ENCODE peak calls at places on chromosome 1, in eight cellular contexts. A, W, J, B, Q, C, I and Z are unnamed samples.

GRCh38 chr1:84936116-84936810 is 43.3 kb upstream of the LPAR3 start:
- DNase-seq in A (no peak), W (peak; percentile 57), J (no peak), B (peak; percentile 54), Q (no peak), C (peak; percentile 24), I (peak; percentile 50), Z (no peak)

GRCh38 chr1:154446292-154446691 is 41.1 kb downstream of the IL6R start:
- DNase-seq in A (no peak), W (peak; percentile 95), J (peak; percentile 50), B (no peak), Q (no peak), C (no peak), I (peak; percentile 86), Z (no peak)

GRCh38 chr1:182166750-182167149 is 105.2 kb upstream of the ZNF648 start:
- DNase-seq in A (no peak), W (no peak), J (no peak), B (no peak), Q (no peak), C (no peak), I (no peak), Z (no peak)

GRCh38 chr1:217048104-217048707 is 325.0 kb upstream of the ESRRG start:
- DNase-seq in A (no peak), W (no peak), J (no peak), B (no peak), Q (no peak), C (no peak), I (no peak), Z (no peak)

GRCh38 chr1:166235728-166236127 is 68.9 kb upstream of the FAM78B start:
- DNase-seq in A (no peak), W (no peak), J (no peak), B (no peak), Q (no peak), C (no peak), I (no peak), Z (no peak)

GRCh38 chr1:180247061-180247460 is 17.0 kb downstream of the LHX4 start:
- DNase-seq in A (no peak), W (no peak), J (no peak), B (no peak), Q (no peak), C (peak; percentile 74), I (no peak), Z (no peak)

GRCh38 chr1:62493656-62494055 is 56.8 kb downstream of the USP1 start:
- DNase-seq in A (no peak), W (peak; percentile 11), J (no peak), B (no peak), Q (no peak), C (no peak), I (no peak), Z (no peak)

GRCh38 chr1:232853994-232854532 is 48.8 kb downstream of the MAP10 start:
- DNase-seq in A (no peak), W (peak; percentile 98), J (no peak), B (no peak), Q (no peak), C (no peak), I (no peak), Z (no peak)

GRCh38 chr1:150429805-150430204 is 57.4 kb upstream of the TARS2 start:
- DNase-seq in A (no peak), W (no peak), J (no peak), B (no peak), Q (no peak), C (peak; percentile 23), I (no peak), Z (no peak)

GRCh38 chr1:225908773-225909172 is 15.3 kb downstream of the PYCR2 start:
- DNase-seq in A (no peak), W (no peak), J (no peak), B (no peak), Q (no peak), C (no peak), I (no peak), Z (no peak)

GRCh38 chr1:19969898-19970660 is 9.3 kb downstream of the PLA2G2A start:
- DNase-seq in A (no peak), W (no peak), J (no peak), B (no peak), Q (no peak), C (no peak), I (no peak), Z (no peak)

GRCh38 chr1:72623299-72623708 is 341.0 kb upstream of the NEGR1 start:
- DNase-seq in A (no peak), W (peak; percentile 46), J (no peak), B (no peak), Q (no peak), C (peak; percentile 15), I (peak; percentile 18), Z (no peak)

GRCh38 chr1:52913537-52913936 is 8.0 kb downstream of the ECHDC2 start:
- DNase-seq in A (no peak), W (no peak), J (no peak), B (no peak), Q (peak; percentile 69), C (no peak), I (no peak), Z (no peak)

GRCh38 chr1:156665539-156665938 is 11.7 kb downstream of the NES start:
- DNase-seq in A (no peak), W (no peak), J (peak; percentile 35), B (no peak), Q (no peak), C (no peak), I (no peak), Z (no peak)

GRCh38 chr1:29986986-29987385 is 736.4 kb downstream of the MATN1 start:
- DNase-seq in A (no peak), W (no peak), J (no peak), B (no peak), Q (no peak), C (no peak), I (no peak), Z (no peak)

DNA sequence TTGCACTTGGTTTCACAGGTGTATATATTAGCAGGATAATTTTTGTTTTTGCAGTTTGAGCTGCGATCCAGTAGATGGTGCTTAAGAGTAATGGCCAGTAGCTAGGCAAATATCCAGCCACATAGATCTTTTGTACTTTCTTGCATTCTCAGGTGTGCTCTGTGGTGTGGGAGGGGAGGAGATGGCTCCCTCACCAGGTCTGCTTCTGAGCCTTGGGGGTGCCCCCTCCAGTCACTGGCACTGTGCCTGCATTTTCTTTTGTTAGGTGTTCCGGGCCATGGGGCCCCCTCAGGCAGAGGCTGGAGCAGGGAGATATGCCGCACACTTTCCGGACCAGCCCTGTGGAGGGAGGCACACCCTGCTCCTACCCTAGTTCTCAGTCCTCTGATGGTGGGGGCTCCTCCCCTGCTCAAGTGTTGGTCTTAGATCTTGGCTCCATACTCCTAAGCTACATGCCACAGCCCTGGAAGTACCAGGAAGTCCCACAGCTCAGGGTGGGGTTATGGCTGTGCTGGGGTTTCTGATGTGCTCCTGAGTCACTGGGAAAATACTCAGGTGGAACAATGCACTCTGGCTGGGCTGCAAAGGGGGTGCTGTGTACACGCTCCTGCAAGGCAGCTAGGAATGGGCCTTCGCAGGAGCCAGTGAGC is 197.6 kb upstream of the DMRTA2 start:
- DNase-seq in A (no peak), W (peak; percentile 56), J (peak; percentile 62), B (peak; percentile 22), Q (no peak), C (no peak), I (no peak), Z (no peak)
- TF ChIP-seq CTCF in A (peak; percentile 52), W (peak; percentile 67), J (peak; percentile 24), B (no peak), Q (peak; percentile 46), C (no peak), I (peak; percentile 65), Z (peak; percentile 68)

DNA sequence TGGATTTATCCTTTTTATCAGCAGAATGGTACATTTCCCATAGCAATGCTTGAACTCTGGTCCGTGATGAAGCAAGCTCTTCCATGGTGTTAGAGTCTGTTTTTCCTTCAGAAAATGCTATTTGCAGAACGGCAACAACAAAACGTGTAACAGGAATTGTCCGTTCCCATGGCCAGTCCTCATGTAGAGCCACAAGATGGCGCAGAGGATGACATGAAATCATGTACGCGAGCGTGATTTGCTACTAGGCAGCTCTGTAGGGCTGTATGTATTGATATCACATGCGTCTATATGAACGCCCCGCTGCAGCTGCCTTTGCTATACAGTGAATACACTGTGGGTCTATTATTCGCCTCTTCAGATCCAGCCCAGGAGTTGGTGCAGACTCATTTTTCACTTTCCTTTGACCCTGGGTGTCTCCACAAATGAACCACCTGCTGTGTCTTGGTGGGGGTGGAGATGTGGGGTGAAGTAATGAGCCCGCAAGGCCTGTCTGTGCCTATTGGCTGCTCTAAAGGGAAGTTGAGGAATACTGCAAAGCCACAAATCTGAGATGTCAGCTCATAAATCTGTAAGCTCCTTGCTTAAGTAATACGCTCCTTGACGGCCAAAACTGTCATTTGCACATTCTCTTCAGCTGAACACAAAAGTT is 361.5 kb downstream of the KIF26B start:
- DNase-seq in A (no peak), W (peak; percentile 26), J (no peak), B (no peak), Q (no peak), C (peak; percentile 23), I (no peak), Z (no peak)
- TF ChIP-seq CTCF in A (peak; percentile 29), W (peak; percentile 74), J (no peak), B (no peak), Q (no peak), C (peak; percentile 63), I (peak; percentile 22), Z (peak; percentile 65)

GRCh38 chr1:115183158-115183557 is 93.9 kb upstream of the TSPAN2 start:
- DNase-seq in A (no peak), W (no peak), J (no peak), B (no peak), Q (no peak), C (no peak), I (no peak), Z (no peak)
- TF ChIP-seq CTCF in A (no peak), W (no peak), J (no peak), B (no peak), Q (no peak), C (no peak), I (no peak), Z (no peak)

GRCh38 chr1:227466039-227466645 is 97.2 kb upstream of the ZNF678 start:
- DNase-seq in A (no peak), W (no peak), J (no peak), B (no peak), Q (no peak), C (no peak), I (no peak), Z (no peak)

GRCh38 chr1:227459977-227460376 is 103.4 kb upstream of the ZNF678 start:
- DNase-seq in A (no peak), W (no peak), J (no peak), B (no peak), Q (no peak), C (no peak), I (no peak), Z (no peak)

GRCh38 chr1:227470688-227471087 is 92.7 kb upstream of the ZNF678 start:
- DNase-seq in A (no peak), W (no peak), J (no peak), B (no peak), Q (no peak), C (no peak), I (no peak), Z (no peak)

GRCh38 chr1:227469708-227470107 is 93.6 kb upstream of the ZNF678 start:
- DNase-seq in A (no peak), W (no peak), J (no peak), B (no peak), Q (no peak), C (no peak), I (no peak), Z (no peak)

DNA sequence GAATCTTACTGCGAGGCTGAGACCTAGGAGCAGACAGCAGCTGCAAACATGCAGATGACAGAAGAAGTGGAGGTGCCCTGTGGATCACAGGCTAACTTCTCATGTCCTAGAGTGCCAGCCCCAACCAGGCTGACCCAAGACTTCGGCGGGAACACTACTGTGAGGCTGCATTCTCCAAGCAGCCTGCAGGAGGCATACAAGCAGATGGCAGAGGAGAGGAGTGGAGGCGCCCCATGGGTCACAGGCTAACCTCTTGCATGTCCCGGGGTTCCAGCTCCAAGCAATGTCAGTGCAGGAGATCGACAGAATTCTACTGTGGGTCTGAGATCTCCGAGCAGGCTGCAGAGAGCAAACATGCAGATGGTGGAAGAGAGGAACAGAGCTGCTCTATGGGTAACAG is 98.1 kb upstream of the ZNF678 start:
- DNase-seq in A (no peak), W (no peak), J (no peak), B (no peak), Q (no peak), C (no peak), I (no peak), Z (no peak)
- TF ChIP-seq CTCF in A (peak; percentile 22), W (peak; percentile 7), J (no peak), B (no peak), Q (no peak), C (no peak), I (peak; percentile 31), Z (no peak)